ENCODE peak calls at places on chromosomes 1 and 21, in five cellular contexts. X, R, A, H and Y are unnamed samples.

GRCh38 chr21:18608226-18608625 is 204.6 kb upstream of the TMPRSS15 start:
- DNase-seq in A (no peak), H (no peak), X (no peak), R (no peak), Y (no peak)

GRCh38 chr1:54167422-54168139 is 14.8 kb upstream of the CDCP2 start:
- DNase-seq in X (no peak), R (no peak), A (no peak), H (no peak), Y (peak)

GRCh38 chr1:85339089-85339488 is 62.7 kb upstream of the BCL10 start:
- DNase-seq in H (no peak), R (no peak), A (no peak), X (no peak), Y (no peak)

GRCh38 chr1:229258031-229258850 is 12.7 kb upstream of the RAB4A start:
- DNase-seq in R (peak), A (peak), X (peak), H (peak), Y (no peak)

GRCh38 chr1:160127865-160128523 is 12.4 kb downstream of the ATP1A2 start:
- DNase-seq in A (no peak), R (peak), H (no peak), X (no peak), Y (no peak)

GRCh38 chr21:42518216-42518615 is 4.6 kb downstream of the SLC37A1 start:
- DNase-seq in X (no peak), H (peak), R (no peak), A (no peak), Y (no peak)

GRCh38 chr1:61434276-61434675 is 290.7 kb downstream of the TM2D1 start:
- DNase-seq in X (no peak), R (no peak), A (no peak), H (no peak), Y (no peak)

GRCh38 chr21:28762357-28762735 is 230.3 kb downstream of the LTN1 start:
- DNase-seq in A (no peak), R (no peak), H (no peak), X (no peak), Y (no peak)

GRCh38 chr1:44985747-44986359 is 542 bp downstream of the EIF2B3 start:
- DNase-seq in A (no peak), R (no peak), X (no peak), H (no peak), Y (no peak)

GRCh38 chr1:47333922-47334764 is 553 bp downstream of the CMPK1 start:
- DNase-seq in X (peak), A (peak), H (peak), R (peak), Y (no peak)

GRCh38 chr1:228902781-228903572 is 167.7 kb downstream of the RHOU start:
- DNase-seq in A (peak), H (peak), R (peak), X (no peak), Y (no peak)

GRCh38 chr1:179231923-179232322 is 2.4 kb upstream of the ABL2 start:
- DNase-seq in X (no peak), H (no peak), A (no peak), R (no peak), Y (no peak)

GRCh38 chr1:22551591-22552370 is 11.5 kb upstream of the EPHA8 start:
- DNase-seq in A (no peak), R (no peak), H (no peak), X (no peak), Y (no peak)

GRCh38 chr1:108847464-108847863 is 9.4 kb downstream of the AKNAD1 start:
- DNase-seq in X (no peak), A (no peak), R (no peak), H (no peak), Y (no peak)

GRCh38 chr21:24941316-24942185 is 665.7 kb downstream of the MRPL39 start:
- DNase-seq in X (no peak), R (peak), H (no peak), A (no peak), Y (no peak)

GRCh38 chr1:76274302-76274701 is 199.8 kb downstream of the ST6GALNAC3 start:
- DNase-seq in H (no peak), X (no peak), A (no peak), R (no peak), Y (no peak)

GRCh38 chr1:59066231-59066630 is 230.7 kb upstream of the FGGY start:
- DNase-seq in H (no peak), A (no peak), X (no peak), R (no peak), Y (no peak)

GRCh38 chr1:212560933-212561460 is 47.6 kb upstream of the ATF3 start:
- DNase-seq in A (no peak), R (no peak), H (no peak), X (no peak), Y (no peak)

GRCh38 chr1:9201421-9202239 is 32.9 kb upstream of the H6PD start:
- DNase-seq in H (peak), X (no peak), R (peak), A (no peak), Y (no peak)

GRCh38 chr1:211551628-211552465 is 27.1 kb downstream of the SLC30A1 start:
- DNase-seq in A (no peak), H (no peak), X (no peak), R (peak), Y (no peak)

GRCh38 chr1:245074232-245074747 is 80.5 kb upstream of the KIF26B start:
- DNase-seq in A (no peak), R (peak), H (no peak), X (no peak), Y (no peak)

GRCh38 chr1:50605186-50605875 is 182.1 kb upstream of the DMRTA2 start:
- DNase-seq in H (no peak), A (no peak), X (no peak), R (peak), Y (no peak)

GRCh38 chr1:45739137-45739536 is 11.3 kb downstream of the IPP start:
- DNase-seq in A (no peak), X (no peak), H (no peak), R (no peak), Y (no peak)

GRCh38 chr1:159851386-159851785 is 11.1 kb downstream of the VSIG8 start:
- DNase-seq in R (no peak), X (no peak), H (no peak), A (no peak), Y (no peak)

GRCh38 chr1:151542710-151543129 is 2.6 kb downstream of the TUFT1 start:
- DNase-seq in R (peak), A (no peak), H (no peak), X (no peak), Y (no peak)

GRCh38 chr1:158813159-158813558 is 18.0 kb upstream of the MNDA start:
- DNase-seq in H (no peak), R (no peak), A (no peak), X (no peak), Y (no peak)

GRCh38 chr1:186155594-186155993 is 219.5 kb downstream of the TPR start:
- DNase-seq in X (no peak), H (no peak), R (peak), A (no peak), Y (no peak)

GRCh38 chr1:10782491-10783244 is 13.8 kb downstream of the CASZ1 start:
- DNase-seq in A (no peak), H (no peak), X (no peak), R (no peak), Y (peak)

GRCh38 chr1:245933431-245934042 is 573.5 kb downstream of the SMYD3 start:
- DNase-seq in R (no peak), H (no peak), A (no peak), X (no peak), Y (no peak)

GRCh38 chr1:9625761-9626160 is 25.8 kb upstream of the PIK3CD start:
- DNase-seq in R (no peak), X (no peak), H (no peak), A (no peak), Y (no peak)

GRCh38 chr21:43354016-43354420 is 72.9 kb downstream of the SIK1 start:
- DNase-seq in X (no peak), A (no peak), R (no peak), H (no peak), Y (no peak)

GRCh38 chr1:93613895-93614294 is 67.7 kb downstream of the BCAR3 start:
- DNase-seq in X (no peak), A (no peak), R (peak), H (peak), Y (no peak)

GRCh38 chr1:202844259-202844658 is 33.5 kb downstream of the PCAT6 start:
- DNase-seq in R (no peak), X (no peak), H (no peak), A (no peak), Y (no peak)

GRCh38 chr1:61280457-61280856 is 198.1 kb downstream of the NFIA start:
- DNase-seq in R (no peak), H (no peak), A (no peak), X (no peak), Y (no peak)

GRCh38 chr1:121516279-121516967 is 331.6 kb downstream of the SRGAP2C start:
- DNase-seq in R (no peak), X (no peak), A (no peak), H (no peak), Y (no peak)

GRCh38 chr1:113388621-113389355 is 1.5 kb upstream of the MAGI3 start:
- DNase-seq in A (no peak), R (peak), H (no peak), X (no peak), Y (no peak)

GRCh38 chr1:221740260-221740830 is 1.5 kb downstream of the DUSP10 start:
- DNase-seq in X (no peak), A (no peak), H (no peak), R (peak), Y (no peak)

GRCh38 chr1:188462837-188463236 is 1634.1 kb downstream of the PLA2G4A start:
- DNase-seq in H (no peak), R (no peak), A (no peak), X (no peak), Y (no peak)

GRCh38 chr1:188463919-188464318 is 1635.2 kb downstream of the PLA2G4A start:
- DNase-seq in A (no peak), H (no peak), X (no peak), R (no peak), Y (no peak)
- TF ChIP-seq CTCF in A (no peak), H (no peak), X (no peak), R (peak), Y (peak)

DNA sequence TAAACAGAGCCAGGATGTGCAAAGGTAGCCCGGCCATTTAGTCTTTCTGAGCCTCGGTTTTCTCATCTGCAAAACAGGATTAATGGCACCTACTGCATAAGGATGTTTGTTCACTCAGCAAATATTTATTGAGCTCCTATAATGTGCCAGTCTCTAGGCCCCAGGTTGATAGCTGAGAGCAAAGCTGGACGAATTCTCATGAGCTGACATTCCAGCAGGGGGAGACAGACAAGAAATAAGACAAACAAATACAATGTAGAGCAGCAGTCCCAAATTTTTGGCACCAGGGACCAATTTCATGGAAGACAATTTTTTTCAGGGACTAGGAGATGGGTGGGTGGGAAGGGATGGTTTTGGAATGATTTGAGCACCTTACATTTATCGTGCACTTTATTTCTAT is 74.3 kb upstream of the PAX7 start:
- DNase-seq in H (no peak), X (no peak), A (no peak), R (no peak), Y (no peak)
- TF ChIP-seq CTCF in H (no peak), X (peak), A (no peak), R (peak), Y (peak)

GRCh38 chr21:35933466-35933865 is 126.9 kb downstream of the SETD4 start:
- DNase-seq in H (peak), R (peak), X (no peak), A (peak), Y (no peak)
- TF ChIP-seq CTCF in H (no peak), R (peak), X (no peak), A (no peak), Y (peak)

GRCh38 chr1:25201006-25201405 is 31.3 kb downstream of the SYF2 start:
- DNase-seq in H (no peak), X (no peak), A (no peak), R (no peak), Y (peak)

GRCh38 chr1:25208561-25209222 is 23.6 kb downstream of the SYF2 start:
- DNase-seq in R (no peak), X (no peak), H (peak), A (no peak), Y (no peak)

GRCh38 chr1:25208127-25208526 is 24.2 kb downstream of the SYF2 start:
- DNase-seq in A (no peak), R (no peak), X (no peak), H (no peak), Y (no peak)

GRCh38 chr1:25206201-25206600 is 26.1 kb downstream of the SYF2 start:
- DNase-seq in H (peak), X (no peak), A (no peak), R (no peak), Y (no peak)

GRCh38 chr1:25204797-25205441 is 27.4 kb downstream of the SYF2 start:
- DNase-seq in R (peak), A (no peak), X (no peak), H (peak), Y (no peak)
- TF ChIP-seq CTCF in R (peak), A (peak), X (peak), H (peak), Y (peak)

GRCh38 chr1:7000720-7001119 is 215.5 kb downstream of the CAMTA1 start:
- DNase-seq in A (no peak), R (no peak), H (no peak), X (no peak), Y (no peak)

GRCh38 chr1:7005762-7006161 is 220.5 kb downstream of the CAMTA1 start:
- DNase-seq in A (no peak), X (no peak), R (no peak), H (no peak), Y (no peak)

GRCh38 chr1:7002728-7003127 is 217.5 kb downstream of the CAMTA1 start:
- DNase-seq in A (no peak), H (no peak), R (no peak), X (no peak), Y (no peak)

GRCh38 chr1:7004181-7004580 is 218.9 kb downstream of the CAMTA1 start:
- DNase-seq in R (no peak), X (no peak), A (no peak), H (no peak), Y (no peak)

DNA sequence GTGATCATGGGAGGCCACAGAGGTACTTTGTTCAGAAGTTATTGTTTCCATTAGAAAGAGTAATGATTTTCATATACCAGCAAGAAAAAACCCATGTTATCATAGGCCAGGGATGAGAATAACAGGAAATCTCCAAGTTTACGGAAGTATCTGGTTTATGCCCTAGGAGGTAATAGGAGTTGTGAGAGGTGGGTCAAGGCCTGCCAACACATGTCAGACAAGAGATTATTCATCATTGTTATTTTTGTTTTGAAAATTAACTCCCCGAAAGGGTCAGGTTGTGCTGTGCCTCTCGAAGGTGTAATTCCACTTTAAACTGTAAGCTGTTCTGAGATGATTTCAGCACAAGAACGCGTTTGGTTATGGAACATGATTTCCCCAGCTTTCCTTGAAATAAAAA is 218.4 kb downstream of the CAMTA1 start:
- DNase-seq in A (no peak), R (no peak), X (no peak), H (no peak), Y (no peak)
- TF ChIP-seq CTCF in A (no peak), R (no peak), X (no peak), H (no peak), Y (no peak)

GRCh38 chr1:7579016-7579415 is 192.1 kb upstream of the VAMP3 start:
- DNase-seq in A (no peak), X (no peak), H (peak), R (no peak), Y (peak)

GRCh38 chr1:7574121-7575040 is 196.7 kb upstream of the VAMP3 start:
- DNase-seq in H (no peak), A (no peak), R (peak), X (no peak), Y (peak)

GRCh38 chr1:7578206-7578605 is 192.9 kb upstream of the VAMP3 start:
- DNase-seq in H (peak), A (no peak), R (no peak), X (no peak), Y (peak)

GRCh38 chr1:7575041-7575400 is 196.1 kb upstream of the VAMP3 start:
- DNase-seq in R (no peak), H (no peak), X (no peak), A (no peak), Y (peak)

DNA sequence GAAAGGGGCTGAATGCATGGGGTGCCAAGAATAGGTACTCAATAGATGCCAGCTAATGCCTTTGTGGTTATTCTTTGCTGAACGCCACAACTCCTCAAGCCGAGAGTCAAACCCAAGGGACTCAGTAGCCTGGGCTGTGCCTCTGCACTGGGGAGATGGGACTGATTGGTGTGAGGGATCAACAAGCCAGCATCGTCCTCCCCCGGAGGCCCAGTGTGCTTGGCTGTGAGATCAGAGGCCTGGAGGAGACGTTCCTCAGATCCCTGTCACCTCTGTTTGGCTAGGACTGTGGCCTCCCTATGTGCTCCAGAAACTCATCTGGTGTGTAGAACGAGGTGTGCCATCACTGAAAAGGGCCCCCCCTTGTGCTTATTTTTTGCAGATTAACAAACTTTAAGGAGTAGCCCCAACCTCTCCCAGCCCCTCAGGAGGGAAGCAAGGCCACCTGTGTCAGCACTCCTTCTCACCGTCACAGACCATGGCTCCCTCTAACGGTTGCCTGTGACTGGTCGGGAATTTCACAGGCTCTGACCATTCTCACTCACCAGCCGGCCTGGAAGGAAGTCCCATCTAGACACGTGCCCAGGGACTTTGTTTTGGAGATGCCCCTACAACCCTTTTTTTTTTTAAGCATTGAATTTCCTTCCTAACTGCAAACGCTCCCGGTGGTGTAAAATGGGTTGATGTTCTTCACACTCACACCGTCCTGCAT is 194.0 kb upstream of the VAMP3 start:
- DNase-seq in A (no peak), R (peak), X (no peak), H (peak), Y (peak)
- TF ChIP-seq CTCF in A (no peak), R (peak), X (peak), H (no peak), Y (peak)

GRCh38 chr1:23664837-23665795 is 26.5 kb upstream of the RPL11 start:
- DNase-seq in H (no peak), A (no peak), R (no peak), X (no peak), Y (no peak)
- TF ChIP-seq CTCF in H (no peak), A (no peak), R (no peak), X (peak), Y (peak)